ENCODE peak calls at places on chromosomes 7 and 10, in six cellular contexts. W is AG09309, C is WERI-Rb-1, H is fibroblast of mammary gland, J is NB4, U is thoracic aorta. A is an unnamed sample.

GRCh38 chr7:69811682-69812344 is 213.5 kb downstream of the AUTS2 start:
- DNase-seq in J (no peak), W (no peak), H (no peak), C (no peak), U (no peak), A (no peak)

GRCh38 chr7:20931739-20932138 is 145.1 kb upstream of the SP8 start:
- DNase-seq in U (no peak), J (no peak), C (no peak), W (no peak), H (no peak), A (no peak)

GRCh38 chr7:2687881-2688318 is at the start of gene AMZ1:
- DNase-seq in J (no peak), U (no peak), C (no peak), W (no peak), H (no peak), A (no peak)

GRCh38 chr7:30738026-30738915 is 13.7 kb upstream of the INMT start:
- DNase-seq in C (no peak), W (no peak), H (no peak), J (no peak), U (no peak), A (no peak)

GRCh38 chr10:82969405-82969804 is 1094.4 kb downstream of the NRG3 start:
- DNase-seq in H (peak; percentile 38), U (no peak), C (no peak), W (no peak), J (peak; percentile 35), A (peak; percentile 1)

GRCh38 chr7:152884321-152884720 is 124.8 kb downstream of the ACTR3B start:
- DNase-seq in J (no peak), H (no peak), U (no peak), C (no peak), W (no peak), A (no peak)

GRCh38 chr10:53839437-53840039 is 961.5 kb downstream of the PCDH15 start:
- DNase-seq in U (no peak), C (no peak), H (peak; percentile 37), W (no peak), J (peak; percentile 28), A (peak; percentile 46)

GRCh38 chr7:88224596-88225275 is 4.9 kb upstream of the SRI start:
- DNase-seq in W (peak; percentile 48), U (no peak), H (peak; percentile 72), J (peak; percentile 65), C (no peak), A (peak; percentile 76)

GRCh38 chr7:38274927-38275326 is 1.5 kb upstream of the TARP start:
- DNase-seq in H (no peak), C (no peak), J (peak; percentile 51), U (no peak), W (no peak), A (no peak)

GRCh38 chr10:73644015-73644743 is 2.9 kb upstream of the MYOZ1 start:
- DNase-seq in H (peak; percentile 74), C (peak; percentile 60), U (peak; percentile 19), W (peak; percentile 33), J (peak; percentile 77), A (peak; percentile 75)

GRCh38 chr7:18895456-18895855 is 222.0 kb downstream of the TWIST1 start:
- DNase-seq in U (no peak), H (peak; percentile 84), W (peak; percentile 32), J (no peak), C (no peak), A (peak; percentile 75)

GRCh38 chr10:100508691-100509150 is 10.9 kb downstream of the SEC31B start:
- DNase-seq in W (no peak), H (peak; percentile 72), U (no peak), C (peak; percentile 25), J (peak; percentile 75), A (peak; percentile 73)

GRCh38 chr10:62224606-62225005 is 44.0 kb downstream of the RTKN2 start:
- DNase-seq in C (no peak), W (peak; percentile 41), U (no peak), J (no peak), H (peak; percentile 15), A (peak; percentile 81)

GRCh38 chr7:162583-163297 is 29.6 kb upstream of the FAM20C start:
- DNase-seq in U (no peak), J (no peak), H (no peak), W (no peak), C (no peak), A (no peak)

GRCh38 chr7:139389091-139389490 is 29.4 kb downstream of the LUC7L2 start:
- DNase-seq in W (no peak), C (no peak), U (no peak), J (no peak), H (no peak), A (no peak)

GRCh38 chr7:125436220-125436619 is 506.6 kb upstream of the POT1 start:
- DNase-seq in C (no peak), W (no peak), H (no peak), U (no peak), J (no peak), A (peak; percentile 59)

GRCh38 chr7:107661865-107662379 is 1.3 kb downstream of the SLC26A4 start:
- DNase-seq in J (no peak), W (no peak), H (no peak), C (no peak), U (no peak), A (no peak)

GRCh38 chr10:60032723-60033122 is 126.4 kb upstream of the CCDC6 start:
- DNase-seq in H (peak; percentile 80), C (peak; percentile 53), J (peak; percentile 92), U (peak; percentile 11), W (peak; percentile 27), A (peak; percentile 80)

GRCh38 chr10:44064987-44065787 is 319.7 kb downstream of the CXCL12 start:
- DNase-seq in J (no peak), H (no peak), C (no peak), U (no peak), W (no peak), A (no peak)

GRCh38 chr7:114082567-114082933 is 163.7 kb upstream of the PPP1R3A start:
- DNase-seq in H (no peak), W (no peak), U (no peak), C (no peak), J (no peak), A (no peak)
- H3K4me3 ChIP-seq in H (peak overlapping the region; percentile 43), W (peak overlapping the region; percentile 39), U (peak overlapping the region; percentile 79), C (no peak overlapping the region), J (no peak overlapping the region), A (no peak overlapping the region)

GRCh38 chr7:43508434-43508833 is 74.5 kb upstream of the STK17A start:
- DNase-seq in U (no peak), W (no peak), C (no peak), H (no peak), J (no peak), A (no peak)

GRCh38 chr7:43509906-43510305 is 73.0 kb upstream of the STK17A start:
- DNase-seq in W (no peak), H (peak; percentile 7), C (no peak), J (no peak), U (no peak), A (peak; percentile 96)

GRCh38 chr7:43511769-43512515 is 71.0 kb upstream of the STK17A start:
- DNase-seq in U (no peak), W (no peak), H (no peak), J (no peak), C (no peak), A (no peak)

GRCh38 chr7:43513236-43513635 is 69.7 kb upstream of the STK17A start:
- DNase-seq in W (no peak), C (no peak), U (no peak), J (no peak), H (no peak), A (no peak)

DNA sequence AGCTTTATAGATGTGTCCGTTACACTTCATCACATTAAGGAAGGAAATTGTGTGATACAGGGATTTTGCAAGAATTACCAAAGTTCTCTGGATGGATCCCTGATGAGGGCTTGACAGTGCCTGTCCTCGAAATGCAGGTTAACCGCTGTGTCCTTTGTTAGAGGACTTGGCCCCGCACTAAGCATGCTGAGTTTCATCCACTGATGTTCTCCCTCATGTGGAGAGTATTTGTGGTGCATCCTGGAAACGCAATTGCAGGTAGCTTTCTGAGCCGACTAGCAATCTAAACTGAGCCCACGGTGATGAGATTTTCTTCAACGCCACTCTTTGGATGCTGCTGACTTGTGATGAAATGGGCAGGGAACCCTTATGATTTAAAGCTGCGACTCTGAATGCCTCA is 71.9 kb upstream of the STK17A start:
- DNase-seq in J (no peak), U (no peak), W (no peak), H (no peak), C (no peak), A (peak; percentile 14)
- TF ChIP-seq CTCF in J (no peak), U (no peak), W (no peak), H (peak; percentile 1), C (peak; percentile 18), A (peak; percentile 23)

DNA sequence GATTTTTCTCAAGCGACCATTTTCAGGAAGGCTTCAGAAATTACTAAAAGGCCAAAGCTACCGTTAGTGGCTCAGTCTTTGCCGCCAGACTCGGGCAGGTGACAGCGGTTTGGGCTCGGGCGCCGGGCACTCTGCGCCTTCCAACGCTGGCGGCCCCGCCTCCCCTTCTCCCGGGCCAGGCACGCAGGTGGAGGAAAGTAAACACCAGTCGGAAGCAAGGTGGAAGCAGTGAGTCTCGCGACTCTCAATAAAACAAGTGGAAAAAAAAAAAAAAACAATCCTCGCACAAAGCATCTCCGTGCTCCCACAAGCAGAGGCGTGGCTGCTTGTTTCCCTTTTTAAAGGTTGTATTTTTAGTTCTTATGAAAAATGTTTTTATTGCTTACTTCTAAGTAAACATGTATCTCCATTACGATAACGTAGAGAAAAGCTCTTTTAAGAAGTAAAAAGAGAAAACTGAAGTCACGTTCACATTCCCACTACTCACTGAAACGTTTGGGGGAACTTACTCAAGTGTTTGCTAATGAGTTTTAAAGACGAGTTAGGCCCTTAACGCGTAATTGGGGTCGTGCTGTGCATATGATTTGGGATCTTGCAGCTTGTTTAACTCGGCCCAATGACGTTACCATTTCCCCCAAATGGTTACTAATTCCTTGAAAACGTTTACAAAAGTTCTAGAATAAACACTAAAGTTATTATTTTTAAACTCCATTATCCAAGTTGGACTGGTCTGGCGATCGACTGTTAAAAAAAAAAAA is 904 bp downstream of the CDCA7L start:
- DNase-seq in H (peak; percentile 9), C (peak; percentile 35), W (no peak), J (peak; percentile 75), U (no peak), A (peak; percentile 69)
- H3K4me3 ChIP-seq in H (peak overlapping the region; percentile 61), C (peak overlapping the region; percentile 78), W (peak overlapping the region; percentile 86), J (peak overlapping the region; percentile 93), U (peak overlapping the region; percentile 75), A (peak overlapping the region; percentile 65)

GRCh38 chr7:4742051-4742573 is 33.3 kb upstream of the AP5Z1 start:
- DNase-seq in J (no peak), H (no peak), W (no peak), C (peak; percentile 26), U (no peak), A (no peak)

GRCh38 chr7:4738711-4739527 is 36.5 kb upstream of the AP5Z1 start:
- DNase-seq in J (peak; percentile 96), W (peak; percentile 45), H (peak; percentile 94), C (no peak), U (peak; percentile 33), A (peak; percentile 77)

GRCh38 chr7:4737300-4737699 is 38.1 kb upstream of the AP5Z1 start:
- DNase-seq in U (no peak), H (no peak), J (no peak), W (no peak), C (no peak), A (no peak)

GRCh38 chr7:4740796-4741195 is 34.6 kb upstream of the AP5Z1 start:
- DNase-seq in J (no peak), H (no peak), C (no peak), W (no peak), U (no peak), A (no peak)

DNA sequence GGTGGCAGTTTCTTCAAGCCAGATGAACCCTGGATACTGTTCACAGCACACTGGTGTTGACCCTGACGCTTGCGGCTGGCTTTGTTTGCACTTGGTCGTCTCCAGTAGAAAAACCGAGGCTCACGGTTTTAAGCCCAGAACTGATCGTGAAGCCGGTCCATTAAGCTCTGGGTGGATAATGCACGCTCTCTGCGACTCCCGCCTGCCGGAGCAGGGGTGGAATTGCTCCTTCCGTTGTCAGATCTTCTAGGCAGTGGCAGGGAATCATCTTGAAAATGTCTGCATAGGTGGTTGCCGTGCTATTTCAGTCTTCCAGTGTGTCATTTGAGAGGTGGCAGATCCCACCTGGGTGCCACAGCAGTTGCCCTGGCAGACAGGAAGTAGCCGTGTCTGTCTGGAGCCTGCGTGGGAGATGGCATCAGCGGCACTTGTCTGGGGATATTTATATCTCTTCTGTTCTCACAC is 35.9 kb upstream of the AP5Z1 start:
- DNase-seq in W (no peak), H (peak; percentile 64), C (peak; percentile 28), U (no peak), J (peak; percentile 59), A (peak; percentile 30)
- TF ChIP-seq CTCF in W (no peak), H (peak; percentile 50), C (no peak), U (peak; percentile 69), J (no peak), A (peak; percentile 22)

A was measured in epithelial cell of esophagus.